ENCODE peak calls at places on chromosomes 11 and 22, in ten cellular contexts. F is body of pancreas, O is Peyer's patch, U is A549, Y is H1, H is tibial nerve, Z is heart left ventricle, P is transverse colon, D is breast epithelium, R is HepG2. Q is an unnamed sample.
A peak's percentile ranks its signal among the peaks of the same experiment; 100 is the strongest.

GRCh38 chr11:115348404-115348803 is 155.8 kb downstream of the CADM1 start:
- DNase-seq in H (no peak), D (no peak), R (no peak), P (no peak), Z (no peak), F (no peak), Y (no peak), O (no peak), U (no peak), Q (no peak)

GRCh38 chr11:46348986-46349401 is 1.7 kb downstream of the DGKZ start:
- DNase-seq in R (no peak), H (no peak), Z (no peak), F (no peak), U (no peak), O (no peak), P (peak; percentile 46), D (no peak), Y (no peak), Q (no peak)

GRCh38 chr11:27658535-27659236 is 41.6 kb downstream of the BDNF start:
- DNase-seq in O (no peak), P (no peak), U (no peak), R (no peak), H (no peak), Y (no peak), D (peak; percentile 20), F (no peak), Z (no peak), Q (no peak)

GRCh38 chr22:50542416-50542927 is 3.2 kb upstream of the KLHDC7B start:
- DNase-seq in R (no peak), O (no peak), Y (no peak), F (no peak), H (no peak), P (peak; percentile 44), D (no peak), U (no peak), Z (peak; percentile 51), Q (no peak)

GRCh38 chr11:2325123-2325522 is 23.3 kb downstream of the TSPAN32 start:
- DNase-seq in Y (no peak), P (no peak), D (no peak), H (no peak), R (no peak), F (no peak), O (no peak), Z (no peak), U (no peak), Q (peak; percentile 15)

GRCh38 chr11:131042041-131042390 is 125.7 kb upstream of the SNX19 start:
- DNase-seq in O (no peak), R (no peak), Z (no peak), H (no peak), U (no peak), F (no peak), P (no peak), D (no peak), Y (no peak), Q (no peak)

GRCh38 chr22:48629631-48630443 is 1197.8 kb downstream of the BRD1 start:
- DNase-seq in H (no peak), R (no peak), D (no peak), U (no peak), P (no peak), F (no peak), O (no peak), Z (no peak), Y (no peak), Q (no peak)

GRCh38 chr11:125494987-125495725 is 909 bp downstream of the FEZ1 start:
- DNase-seq in R (no peak), O (peak; percentile 51), U (no peak), D (no peak), Y (peak; percentile 81), Z (peak; percentile 44), F (peak; percentile 23), P (no peak), H (peak; percentile 17), Q (peak; percentile 59)

GRCh38 chr22:30610299-30610698 is 3.3 kb downstream of the TCN2 start:
- DNase-seq in P (no peak), R (no peak), Z (peak; percentile 45), F (no peak), U (no peak), O (no peak), H (no peak), D (no peak), Y (no peak), Q (no peak)

GRCh38 chr22:30607300-30607930 is 441 bp downstream of the TCN2 start:
- DNase-seq in R (no peak), O (no peak), D (no peak), H (no peak), Z (no peak), P (no peak), Y (no peak), F (no peak), U (no peak), Q (no peak)

GRCh38 chr22:30607939-30608338 is 965 bp downstream of the TCN2 start:
- DNase-seq in F (no peak), P (no peak), H (no peak), R (no peak), Y (no peak), Z (no peak), D (no peak), U (no peak), O (no peak), Q (no peak)

GRCh38 chr22:30611197-30611596 is 4.2 kb downstream of the TCN2 start:
- DNase-seq in D (no peak), Z (no peak), P (no peak), Y (no peak), R (no peak), O (no peak), F (no peak), H (no peak), U (no peak), Q (no peak)

DNA sequence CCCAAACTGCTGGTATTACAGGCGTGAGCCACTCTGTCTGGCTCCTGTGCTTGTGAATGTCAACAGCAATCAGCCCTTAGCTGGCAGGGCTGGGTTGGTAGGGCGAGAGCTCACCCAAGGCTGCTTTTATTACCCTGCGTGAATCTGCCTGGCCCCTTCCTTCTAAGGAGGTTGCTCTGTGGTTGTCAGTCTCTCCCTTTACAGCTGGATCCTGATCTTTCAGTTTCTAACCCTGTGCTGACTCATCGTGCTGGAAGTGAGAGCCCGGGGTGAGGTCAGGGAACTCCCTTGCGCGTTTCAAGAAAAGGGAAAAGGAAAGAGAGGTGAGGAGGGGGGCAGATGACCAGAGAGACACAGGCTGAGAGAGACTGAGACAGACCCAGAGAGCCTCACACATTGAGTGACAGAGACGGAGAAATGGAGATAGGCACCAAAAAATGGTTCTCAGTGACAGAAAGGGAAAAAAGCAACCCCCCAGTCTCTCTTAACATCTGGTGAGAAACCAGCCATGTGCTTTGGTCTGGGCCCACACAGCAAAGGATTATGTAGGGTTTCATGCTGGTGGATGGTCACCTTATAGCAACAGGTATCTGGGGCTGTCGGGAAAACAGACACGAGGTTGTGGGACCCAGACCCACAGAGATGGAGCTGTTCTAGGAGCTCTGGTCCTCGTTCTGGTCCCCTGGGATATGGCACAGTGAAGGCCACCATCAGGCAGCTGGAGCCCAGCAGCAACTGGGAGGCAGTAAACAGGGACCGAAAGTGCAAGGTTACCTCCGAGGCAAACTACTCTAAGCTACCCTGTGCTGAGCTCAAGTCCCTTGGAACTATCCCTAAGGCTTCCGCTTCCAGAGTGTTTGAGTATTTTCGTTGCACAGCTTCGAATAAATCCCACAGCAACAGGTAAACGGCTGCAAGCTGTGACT is 2.5 kb downstream of the TCN2 start:
- DNase-seq in O (peak; percentile 76), P (peak; percentile 82), Y (no peak), D (no peak), U (peak; percentile 59), Z (peak; percentile 66), R (no peak), F (peak; percentile 15), H (no peak), Q (no peak)
- TF ChIP-seq POLR2A in O (peak; percentile 51), P (peak; percentile 53), Y (no peak), D (no peak), U (no peak), Z (no peak), R (no peak), F (no peak), H (no peak), Q (no peak)

DNA sequence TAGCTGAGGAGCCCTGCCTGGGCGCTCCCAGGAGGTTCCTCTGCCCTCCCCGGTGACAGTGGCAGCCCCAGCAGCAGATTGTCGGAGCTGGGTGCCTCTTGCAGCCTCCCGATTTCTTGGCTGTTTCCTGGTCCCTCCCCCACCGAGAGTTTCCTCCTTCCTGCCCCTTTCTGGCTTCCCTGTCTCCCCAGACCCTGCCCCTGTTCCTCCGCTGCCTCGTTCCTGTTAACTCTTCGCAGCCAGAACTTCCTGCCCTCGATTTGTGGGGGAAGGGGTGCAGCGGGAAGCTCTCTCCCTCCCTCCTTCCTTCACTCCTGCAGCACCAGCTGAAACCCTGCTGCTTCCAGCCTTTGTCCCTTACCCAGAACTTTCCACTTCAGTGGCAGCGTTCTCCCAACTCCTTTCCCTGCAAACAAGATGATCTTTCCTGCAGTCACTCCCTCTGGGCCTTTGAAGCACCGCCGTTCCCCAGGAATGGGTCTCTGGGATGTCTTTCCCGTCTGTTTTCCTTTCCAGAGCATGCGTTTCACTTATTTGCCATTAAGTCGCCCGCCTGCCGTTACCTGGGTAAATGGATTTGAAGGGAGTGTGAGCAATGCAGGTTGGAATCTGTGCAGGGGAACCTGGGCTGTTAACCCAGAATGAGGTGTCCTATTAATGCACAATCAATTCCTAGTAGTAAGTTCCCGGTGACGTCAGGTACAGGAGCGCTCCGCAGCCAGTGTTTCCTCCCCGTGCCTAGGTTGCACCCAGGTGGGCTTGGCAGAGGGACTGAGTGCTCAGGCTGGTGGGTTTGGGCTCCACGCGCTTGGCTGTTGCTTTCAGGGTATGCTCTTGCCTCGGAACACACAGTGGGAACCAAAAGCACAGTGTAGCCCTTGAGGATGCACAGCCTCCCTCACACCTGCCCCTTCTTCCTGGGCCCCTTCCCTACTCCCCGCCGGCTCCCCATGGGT is 4.3 kb downstream of the GRK2 start:
- DNase-seq in H (no peak), R (no peak), Z (peak; percentile 68), U (no peak), Y (peak; percentile 73), P (peak; percentile 63), F (peak; percentile 50), O (peak; percentile 61), D (no peak), Q (no peak)
- H3K4me1 ChIP-seq in H (peaks cover 80% of the 10 kb centered on the region), R (peaks cover 47% of the 10 kb centered on the region), Z (peaks cover 45% of the 10 kb centered on the region), U (peaks cover 21% of the 10 kb centered on the region), Y (peaks cover 26% of the 10 kb centered on the region), P (peaks cover 89% of the 10 kb centered on the region), F (peaks cover 87% of the 10 kb centered on the region), O (peaks cover 19% of the 10 kb centered on the region), D (peaks cover 38% of the 10 kb centered on the region), Q (peaks cover 93% of the 10 kb centered on the region)

GRCh38 chr11:123429851-123430735 is at the start of gene GRAMD1B:
- DNase-seq in F (peak; percentile 17), O (peak; percentile 75), Z (peak; percentile 61), U (peak; percentile 73), D (no peak), P (peak; percentile 53), Y (peak; percentile 87), R (no peak), H (no peak), Q (no peak)
- TF ChIP-seq POLR2A in F (no peak), O (no peak), Z (no peak), U (no peak), D (no peak), P (no peak), Y (peak; percentile 31), R (no peak), H (no peak), Q (no peak)

DNA sequence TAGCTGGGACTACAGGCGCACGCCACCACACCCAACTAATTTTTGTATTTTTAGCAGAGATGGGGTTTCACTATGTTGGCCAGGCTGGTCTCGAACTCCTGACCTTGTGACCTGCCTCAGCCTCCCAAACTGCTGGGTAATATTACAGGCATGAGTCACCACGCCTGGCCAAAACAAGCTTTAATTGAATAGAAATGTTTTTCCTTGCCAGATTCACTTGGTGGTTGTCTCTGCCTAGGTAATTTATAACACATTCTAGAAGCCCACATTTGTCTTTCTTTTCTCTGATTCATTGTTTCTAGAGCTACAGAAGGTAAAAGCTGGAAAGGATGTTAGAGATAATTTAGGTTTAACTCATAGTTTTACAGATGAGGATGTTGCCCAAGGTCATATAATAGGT is 41.3 kb downstream of the CECR2 start:
- DNase-seq in F (no peak), Y (no peak), R (no peak), H (no peak), P (no peak), Z (no peak), U (no peak), O (no peak), D (no peak), Q (no peak)
- H3K4me1 ChIP-seq in F (no peaks in the 10 kb centered on the region), Y (peaks cover 6% of the 10 kb centered on the region), R (no peaks in the 10 kb centered on the region), H (no peaks in the 10 kb centered on the region), P (no peaks in the 10 kb centered on the region), Z (no peaks in the 10 kb centered on the region), U (no peaks in the 10 kb centered on the region), O (no peaks in the 10 kb centered on the region), D (no peaks in the 10 kb centered on the region), Q (no peaks in the 10 kb centered on the region)